ENCODE peak calls at places on chromosomes 12 and 14, in ten cellular contexts. L is bronchial epithelial cell; K is neuronal stem cell; U is CD8-positive, alpha-beta memory T cell; B is cardiac muscle cell; I is heart right ventricle; G is endodermal cell; O is HAP-1; V is ovary; J is AG10803. R is an unnamed sample.

GRCh38 chr12:16012086-16012485 is 101.0 kb downstream of the DERA start:
- DNase-seq in L (no peak), K (no peak), U (no peak), B (peak), I (peak), G (no peak), O (no peak), V (no peak), J (peak), R (no peak)

GRCh38 chr14:61335049-61335448 is 13.7 kb downstream of the PRKCH start:
- DNase-seq in L (no peak), K (no peak), U (no peak), B (no peak), I (no peak), G (no peak), O (no peak), V (no peak), J (no peak), R (no peak)

GRCh38 chr12:54251667-54252284 is 28.1 kb downstream of the CBX5 start:
- DNase-seq in L (peak), K (no peak), U (no peak), B (peak), I (no peak), G (no peak), O (peak), V (no peak), J (peak), R (peak)

GRCh38 chr12:114853003-114853529 is 169.1 kb upstream of the TBX3 start:
- DNase-seq in L (no peak), K (no peak), U (no peak), B (peak), I (peak), G (no peak), O (no peak), V (no peak), J (peak), R (no peak)

GRCh38 chr14:61551419-61551818 is 143.9 kb upstream of the HIF1A start:
- DNase-seq in L (no peak), K (no peak), U (no peak), B (no peak), I (no peak), G (no peak), O (no peak), V (no peak), J (no peak), R (no peak)

GRCh38 chr12:1091350-1091749 is 100.3 kb downstream of the ERC1 start:
- DNase-seq in L (no peak), K (no peak), U (no peak), B (no peak), I (no peak), G (no peak), O (no peak), V (no peak), J (no peak), R (no peak)

GRCh38 chr12:95117178-95117599 is 43.8 kb upstream of the NR2C1 start:
- DNase-seq in L (no peak), K (peak), U (peak), B (peak), I (peak), G (peak), O (peak), V (peak), J (peak), R (peak)

GRCh38 chr14:105690671-105691070 is 164.3 kb downstream of the TMEM121 start:
- DNase-seq in L (no peak), K (no peak), U (no peak), B (no peak), I (no peak), G (peak), O (no peak), V (no peak), J (no peak), R (no peak)

GRCh38 chr14:22388669-22389625 is 200.1 kb downstream of the DAD1 start:
- DNase-seq in L (peak), K (no peak), U (no peak), B (peak), I (no peak), G (no peak), O (no peak), V (no peak), J (peak), R (no peak)

GRCh38 chr14:55399183-55399582 is 12.4 kb downstream of the ATG14 start:
- DNase-seq in L (no peak), K (no peak), U (no peak), B (no peak), I (no peak), G (no peak), O (no peak), V (no peak), J (no peak), R (no peak)

GRCh38 chr12:113090740-113091139 is 34.2 kb downstream of the DTX1 start:
- DNase-seq in L (no peak), K (no peak), U (no peak), B (no peak), I (no peak), G (no peak), O (no peak), V (no peak), J (no peak), R (no peak)

GRCh38 chr14:25049127-25049558 is 804 bp downstream of the STXBP6 start:
- DNase-seq in L (no peak), K (no peak), U (no peak), B (peak), I (no peak), G (peak), O (no peak), V (no peak), J (peak), R (peak)

GRCh38 chr12:501722-502447 is 42.1 kb downstream of the B4GALNT3 start:
- DNase-seq in L (no peak), K (no peak), U (no peak), B (no peak), I (no peak), G (peak), O (no peak), V (no peak), J (no peak), R (no peak)

GRCh38 chr14:100616854-100617714 is 29.9 kb upstream of the BEGAIN start:
- DNase-seq in L (no peak), K (no peak), U (no peak), B (peak), I (no peak), G (peak), O (no peak), V (no peak), J (no peak), R (no peak)

GRCh38 chr12:52020539-52021336 is 14.0 kb downstream of the TAMALIN start:
- DNase-seq in L (no peak), K (no peak), U (peak), B (peak), I (no peak), G (peak), O (peak), V (no peak), J (no peak), R (peak)

GRCh38 chr12:95848575-95849388 is 10.0 kb upstream of the SNRPF start:
- DNase-seq in L (peak), K (peak), U (no peak), B (peak), I (no peak), G (peak), O (no peak), V (no peak), J (peak), R (peak)

GRCh38 chr12:77847665-77848431 is 17.2 kb downstream of the NAV3 start:
- DNase-seq in L (peak), K (no peak), U (no peak), B (peak), I (no peak), G (no peak), O (peak), V (no peak), J (peak), R (no peak)

GRCh38 chr14:69335421-69335820 is 62.7 kb downstream of the ERH start:
- DNase-seq in L (peak), K (no peak), U (no peak), B (no peak), I (no peak), G (no peak), O (no peak), V (no peak), J (no peak), R (no peak)

GRCh38 chr12:49264466-49264872 is 413 bp upstream of the TUBA1C start:
- DNase-seq in L (no peak), K (no peak), U (no peak), B (peak), I (no peak), G (no peak), O (no peak), V (no peak), J (no peak), R (no peak)

GRCh38 chr12:95197636-95198035 is 19.6 kb downstream of the FGD6 start:
- DNase-seq in L (no peak), K (no peak), U (no peak), B (no peak), I (no peak), G (no peak), O (no peak), V (no peak), J (no peak), R (no peak)

GRCh38 chr14:104536942-104537612 is 42.5 kb upstream of the C14orf180 start:
- DNase-seq in L (peak), K (no peak), U (no peak), B (peak), I (no peak), G (peak), O (no peak), V (no peak), J (peak), R (no peak)

GRCh38 chr14:60922050-60922449 is 58.8 kb downstream of the TRMT5 start:
- DNase-seq in L (peak), K (no peak), U (no peak), B (peak), I (no peak), G (no peak), O (no peak), V (no peak), J (no peak), R (no peak)

DNA sequence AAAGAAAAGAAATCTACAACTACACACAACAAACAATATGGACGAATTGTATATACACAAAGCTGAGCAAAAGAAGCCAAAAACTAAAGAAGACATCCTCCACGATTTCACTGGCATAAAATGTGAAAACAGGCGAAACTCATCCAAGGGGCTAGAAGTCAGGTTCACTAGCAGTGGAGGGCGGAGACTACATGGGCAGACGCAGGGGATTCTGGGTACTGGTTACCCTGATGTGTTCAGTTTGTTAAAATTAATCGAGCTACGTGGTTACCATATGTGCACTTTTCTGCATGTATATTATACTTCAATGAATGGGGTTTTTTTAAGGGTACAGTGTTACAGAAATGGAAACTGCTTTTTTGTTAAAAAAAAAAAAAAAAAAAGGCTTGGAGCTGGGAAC is 12.3 kb downstream of the KDM2B start:
- DNase-seq in L (no peak), K (no peak), U (no peak), B (no peak), I (no peak), G (no peak), O (no peak), V (no peak), J (no peak), R (no peak)
- H3K4me3 ChIP-seq in L (no peak), K (no peak), U (no peak), B (no peak), I (no peak), G (no peak), O (no peak), V (no peak), J (no peak), R (no peak)

GRCh38 chr14:92511472-92512247 is 1.9 kb upstream of the RIN3 start:
- DNase-seq in L (peak), K (no peak), U (no peak), B (peak), I (peak), G (peak), O (no peak), V (no peak), J (peak), R (no peak)

GRCh38 chr14:92513966-92514843 is 624 bp downstream of the RIN3 start:
- DNase-seq in L (no peak), K (no peak), U (no peak), B (peak), I (no peak), G (peak), O (no peak), V (peak), J (peak), R (peak)

GRCh38 chr14:92513204-92513965 is at the start of gene RIN3:
- DNase-seq in L (no peak), K (peak), U (peak), B (peak), I (peak), G (peak), O (peak), V (peak), J (peak), R (peak)

GRCh38 chr14:92510972-92511371 is 2.6 kb upstream of the RIN3 start:
- DNase-seq in L (no peak), K (no peak), U (no peak), B (no peak), I (no peak), G (peak), O (no peak), V (no peak), J (no peak), R (peak)

DNA sequence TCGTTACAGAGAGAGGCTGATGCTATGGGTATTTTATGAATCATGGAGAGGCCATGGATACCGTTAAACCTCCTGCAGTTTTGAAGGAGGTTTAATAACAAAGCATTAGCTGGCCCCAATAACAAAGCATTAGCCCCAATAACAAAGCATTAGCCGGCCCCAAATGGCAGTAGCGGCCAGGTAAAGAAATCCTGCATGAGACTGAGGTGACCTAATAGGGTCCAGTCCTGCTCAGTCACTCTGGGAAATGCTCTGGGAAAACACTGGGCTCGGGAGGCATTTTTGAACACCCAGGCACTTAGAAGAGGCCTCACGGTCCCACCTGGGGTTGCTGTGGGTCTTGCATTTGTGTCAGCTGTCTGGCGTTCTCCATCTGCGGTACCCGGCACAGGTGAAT is 776 bp upstream of the RIN3 start:
- DNase-seq in L (no peak), K (no peak), U (no peak), B (no peak), I (no peak), G (no peak), O (no peak), V (no peak), J (no peak), R (no peak)
- H3K4me3 ChIP-seq in L (peak), K (peak), U (peak), B (no peak), I (peak), G (peak), O (peak), V (peak), J (peak), R (peak)

GRCh38 chr14:103071544-103072251 is 12.3 kb upstream of the LBHD2 start:
- DNase-seq in L (peak), K (no peak), U (no peak), B (no peak), I (no peak), G (no peak), O (no peak), V (no peak), J (no peak), R (no peak)

GRCh38 chr14:103072595-103073366 is 11.2 kb upstream of the LBHD2 start:
- DNase-seq in L (peak), K (no peak), U (no peak), B (no peak), I (no peak), G (peak), O (no peak), V (no peak), J (no peak), R (no peak)

GRCh38 chr14:103070263-103070885 is 13.0 kb upstream of the CDC42BPB start:
- DNase-seq in L (no peak), K (no peak), U (no peak), B (no peak), I (no peak), G (no peak), O (no peak), V (no peak), J (no peak), R (no peak)

GRCh38 chr14:103073367-103073875 is 10.6 kb upstream of the LBHD2 start:
- DNase-seq in L (no peak), K (no peak), U (no peak), B (no peak), I (no peak), G (no peak), O (no peak), V (no peak), J (no peak), R (no peak)

GRCh38 chr14:103070971-103071542 is 13.0 kb upstream of the LBHD2 start:
- DNase-seq in L (no peak), K (no peak), U (no peak), B (no peak), I (no peak), G (no peak), O (no peak), V (no peak), J (no peak), R (no peak)
- H3K4me3 ChIP-seq in L (no peak), K (no peak), U (no peak), B (no peak), I (no peak), G (no peak), O (no peak), V (no peak), J (no peak), R (no peak)

GRCh38 chr12:2679816-2680675 is 114.7 kb upstream of the FKBP4 start:
- DNase-seq in L (no peak), K (no peak), U (no peak), B (no peak), I (no peak), G (peak), O (no peak), V (no peak), J (no peak), R (no peak)
- H3K4me3 ChIP-seq in L (no peak), K (no peak), U (no peak), B (no peak), I (no peak), G (no peak), O (no peak), V (no peak), J (no peak), R (no peak)

DNA sequence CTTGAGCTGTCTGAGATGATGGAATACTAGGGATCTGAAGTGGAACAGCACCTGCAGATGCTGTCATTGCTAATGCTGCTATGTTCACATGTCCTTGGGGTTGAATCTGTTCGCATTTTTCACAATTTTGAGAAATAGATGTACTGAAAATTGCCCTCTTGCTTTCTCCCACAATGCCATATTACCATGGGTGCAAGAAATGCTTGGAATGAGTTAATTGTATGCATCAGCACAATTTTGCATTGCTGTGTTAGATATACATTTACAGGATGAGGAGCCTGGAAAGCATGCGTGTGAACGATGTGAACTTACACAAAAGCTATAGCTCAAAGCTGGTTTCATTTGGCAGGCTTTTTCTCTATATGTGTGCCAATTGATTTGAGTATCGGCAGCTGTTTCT is 105.7 kb downstream of the FGD4 start:
- DNase-seq in L (peak), K (no peak), U (no peak), B (no peak), I (no peak), G (no peak), O (no peak), V (no peak), J (no peak), R (no peak)
- H3K4me3 ChIP-seq in L (no peak), K (peak), U (no peak), B (no peak), I (peak), G (no peak), O (no peak), V (no peak), J (no peak), R (no peak)